ENCODE peak calls at places on chromosome X, in six cellular contexts. One of them, this sample, is unnamed.

GRCh38 chrX:83535417-83536244 is 27.5 kb downstream of the POU3F4 start:
- DNase-seq in IMR-90: no peak
- DNase-seq in H1: no peak
- DNase-seq in H9: no peak
- DNase-seq in mesenchymal stem cell: no peak
- DNase-seq in mesendoderm: no peak
- DNase-seq in this sample: no peak

GRCh38 chrX:133838761-133839676 is 146.4 kb downstream of the GPC3 start:
- DNase-seq in mesenchymal stem cell: peak
- DNase-seq in H9: peak
- DNase-seq in H1: peak
- DNase-seq in mesendoderm: peak
- DNase-seq in IMR-90: peak
- DNase-seq in this sample: peak

GRCh38 chrX:74579597-74580209 is 34.7 kb downstream of the RLIM start:
- DNase-seq in H1: no peak
- DNase-seq in mesenchymal stem cell: no peak
- DNase-seq in H9: no peak
- DNase-seq in mesendoderm: no peak
- DNase-seq in IMR-90: peak
- DNase-seq in this sample: no peak

GRCh38 chrX:39248330-39248729 is 447.1 kb downstream of the MID1IP1 start:
- DNase-seq in H1: no peak
- DNase-seq in mesenchymal stem cell: no peak
- DNase-seq in IMR-90: no peak
- DNase-seq in H9: no peak
- DNase-seq in mesendoderm: peak
- DNase-seq in this sample: no peak

GRCh38 chrX:77398341-77398740 is 48.8 kb upstream of the FGF16 start:
- DNase-seq in IMR-90: no peak
- DNase-seq in mesenchymal stem cell: no peak
- DNase-seq in H1: no peak
- DNase-seq in mesendoderm: no peak
- DNase-seq in H9: no peak
- DNase-seq in this sample: no peak

GRCh38 chrX:103356023-103356798 is at the start of gene TCEAL9:
- DNase-seq in H9: peak
- DNase-seq in mesenchymal stem cell: peak
- DNase-seq in mesendoderm: peak
- DNase-seq in H1: no peak
- DNase-seq in IMR-90: peak
- DNase-seq in this sample: no peak

GRCh38 chrX:3263681-3264126 is 82.7 kb downstream of the MXRA5 start:
- DNase-seq in mesendoderm: no peak
- DNase-seq in mesenchymal stem cell: peak
- DNase-seq in IMR-90: peak
- DNase-seq in H1: no peak
- DNase-seq in H9: no peak
- DNase-seq in this sample: no peak

GRCh38 chrX:103817502-103817901 is 14.6 kb downstream of the RAB9B start:
- DNase-seq in H1: no peak
- DNase-seq in mesenchymal stem cell: peak
- DNase-seq in IMR-90: peak
- DNase-seq in H9: no peak
- DNase-seq in mesendoderm: peak
- DNase-seq in this sample: peak

GRCh38 chrX:7647826-7648225 is 195.1 kb upstream of the VCX start:
- DNase-seq in mesendoderm: no peak
- DNase-seq in IMR-90: no peak
- DNase-seq in H9: no peak
- DNase-seq in mesenchymal stem cell: no peak
- DNase-seq in H1: no peak
- DNase-seq in this sample: no peak

GRCh38 chrX:8939344-8939743 is 94.6 kb downstream of the FAM9B start:
- DNase-seq in mesendoderm: no peak
- DNase-seq in H1: no peak
- DNase-seq in H9: no peak
- DNase-seq in mesenchymal stem cell: no peak
- DNase-seq in IMR-90: no peak
- DNase-seq in this sample: no peak

GRCh38 chrX:129701624-129702069 is 37.1 kb upstream of the XPNPEP2 start:
- DNase-seq in mesendoderm: no peak
- DNase-seq in IMR-90: peak
- DNase-seq in H1: no peak
- DNase-seq in mesenchymal stem cell: no peak
- DNase-seq in H9: no peak
- DNase-seq in this sample: no peak

GRCh38 chrX:66203114-66203513 is 39.1 kb downstream of the HEPH start:
- DNase-seq in H1: no peak
- DNase-seq in IMR-90: no peak
- DNase-seq in H9: no peak
- DNase-seq in mesendoderm: no peak
- DNase-seq in mesenchymal stem cell: no peak
- DNase-seq in this sample: no peak

GRCh38 chrX:104315555-104315954 is 60.8 kb upstream of the ESX1 start:
- DNase-seq in mesenchymal stem cell: peak
- DNase-seq in H1: no peak
- DNase-seq in H9: no peak
- DNase-seq in mesendoderm: no peak
- DNase-seq in IMR-90: peak
- DNase-seq in this sample: no peak

GRCh38 chrX:13955095-13955647 is 74.5 kb downstream of the GEMIN8 start:
- DNase-seq in mesenchymal stem cell: no peak
- DNase-seq in IMR-90: no peak
- DNase-seq in mesendoderm: no peak
- DNase-seq in H1: no peak
- DNase-seq in H9: no peak
- DNase-seq in this sample: no peak

GRCh38 chrX:48896611-48897011 is 957 bp downstream of the TIMM17B start:
- DNase-seq in mesendoderm: peak
- DNase-seq in H9: no peak
- DNase-seq in IMR-90: no peak
- DNase-seq in H1: no peak
- DNase-seq in mesenchymal stem cell: peak
- DNase-seq in this sample: no peak

GRCh38 chrX:115366535-115366934 is 77.0 kb downstream of the LUZP4 start:
- DNase-seq in mesendoderm: no peak
- DNase-seq in H9: no peak
- DNase-seq in mesenchymal stem cell: no peak
- DNase-seq in IMR-90: no peak
- DNase-seq in H1: no peak
- DNase-seq in this sample: no peak

GRCh38 chrX:37361596-37361995 is 12.4 kb downstream of the PRRG1 start:
- DNase-seq in mesendoderm: no peak
- DNase-seq in IMR-90: peak
- DNase-seq in H1: no peak
- DNase-seq in mesenchymal stem cell: peak
- DNase-seq in H9: no peak
- DNase-seq in this sample: no peak

GRCh38 chrX:41730101-41730500 is 6.1 kb downstream of the GPR82 start:
- DNase-seq in mesendoderm: no peak
- DNase-seq in IMR-90: peak
- DNase-seq in H1: no peak
- DNase-seq in mesenchymal stem cell: peak
- DNase-seq in H9: no peak
- DNase-seq in this sample: no peak

GRCh38 chrX:120301497-120301896 is 9.8 kb downstream of the TMEM255A start:
- DNase-seq in IMR-90: no peak
- DNase-seq in mesendoderm: no peak
- DNase-seq in mesenchymal stem cell: no peak
- DNase-seq in H9: no peak
- DNase-seq in H1: no peak
- DNase-seq in this sample: no peak

GRCh38 chrX:71515039-71515398 is 17.9 kb upstream of the OGT start:
- DNase-seq in mesenchymal stem cell: no peak
- DNase-seq in mesendoderm: no peak
- DNase-seq in IMR-90: no peak
- DNase-seq in H1: no peak
- DNase-seq in H9: no peak
- DNase-seq in this sample: no peak

GRCh38 chrX:75623535-75623934 is 100.7 kb upstream of the ZDHHC15 start:
- DNase-seq in IMR-90: no peak
- DNase-seq in mesendoderm: peak
- DNase-seq in H9: no peak
- DNase-seq in H1: no peak
- DNase-seq in mesenchymal stem cell: no peak
- DNase-seq in this sample: no peak

GRCh38 chrX:47523297-47523696 is 37.7 kb upstream of the ARAF start:
- DNase-seq in H1: peak
- DNase-seq in mesenchymal stem cell: peak
- DNase-seq in H9: peak
- DNase-seq in mesendoderm: peak
- DNase-seq in IMR-90: peak
- DNase-seq in this sample: peak

GRCh38 chrX:134537179-134537945 is 77.4 kb downstream of the HPRT1 start:
- DNase-seq in mesendoderm: peak
- DNase-seq in IMR-90: peak
- DNase-seq in H1: no peak
- DNase-seq in mesenchymal stem cell: peak
- DNase-seq in H9: no peak
- DNase-seq in this sample: no peak

GRCh38 chrX:29992083-29992482 is 223.3 kb upstream of the MAGEB2 start:
- DNase-seq in mesendoderm: no peak
- DNase-seq in H1: no peak
- DNase-seq in IMR-90: no peak
- DNase-seq in mesenchymal stem cell: no peak
- DNase-seq in H9: no peak
- DNase-seq in this sample: no peak

GRCh38 chrX:155966876-155967275 is 30.6 kb upstream of the IL9R start:
- DNase-seq in H9: peak
- DNase-seq in mesenchymal stem cell: peak
- DNase-seq in H1: peak
- DNase-seq in IMR-90: no peak
- DNase-seq in mesendoderm: peak
- DNase-seq in this sample: no peak

GRCh38 chrX:150696264-150696789 is 3.1 kb downstream of the MTMR1 start:
- DNase-seq in H1: no peak
- DNase-seq in IMR-90: no peak
- DNase-seq in H9: no peak
- DNase-seq in mesenchymal stem cell: no peak
- DNase-seq in mesendoderm: no peak
- DNase-seq in this sample: no peak

GRCh38 chrX:150692837-150693781 is at the start of gene MTMR1:
- DNase-seq in mesenchymal stem cell: no peak
- DNase-seq in H1: no peak
- DNase-seq in IMR-90: no peak
- DNase-seq in H9: no peak
- DNase-seq in mesendoderm: peak
- DNase-seq in this sample: no peak

GRCh38 chrX:150696836-150697235 is 3.6 kb downstream of the MTMR1 start:
- DNase-seq in IMR-90: no peak
- DNase-seq in mesenchymal stem cell: no peak
- DNase-seq in mesendoderm: no peak
- DNase-seq in H9: no peak
- DNase-seq in H1: no peak
- DNase-seq in this sample: no peak

GRCh38 chrX:150693782-150694574 is 782 bp downstream of the MTMR1 start:
- DNase-seq in H9: peak
- DNase-seq in H1: peak
- DNase-seq in mesenchymal stem cell: peak
- DNase-seq in mesendoderm: peak
- DNase-seq in IMR-90: peak
- DNase-seq in this sample: no peak

GRCh38 chrX:150694738-150695410 is 1.7 kb downstream of the MTMR1 start:
- DNase-seq in mesenchymal stem cell: no peak
- DNase-seq in IMR-90: no peak
- DNase-seq in H1: no peak
- DNase-seq in H9: no peak
- DNase-seq in mesendoderm: no peak
- DNase-seq in this sample: no peak
- H2BK5ac ChIP-seq in mesenchymal stem cell: no peak
- H2BK5ac ChIP-seq in IMR-90: peak
- H2BK5ac ChIP-seq in H1: no peak
- H2BK5ac ChIP-seq in H9: no peak
- H2BK5ac ChIP-seq in mesendoderm: no peak
- H2BK5ac ChIP-seq in this sample: no peak

GRCh38 chrX:4572652-4573051 is 859.2 kb upstream of the PRKX start:
- DNase-seq in IMR-90: no peak
- DNase-seq in mesendoderm: no peak
- DNase-seq in mesenchymal stem cell: no peak
- DNase-seq in H1: no peak
- DNase-seq in H9: no peak
- DNase-seq in this sample: peak
- H2BK5ac ChIP-seq in IMR-90: no peak
- H2BK5ac ChIP-seq in mesendoderm: no peak
- H2BK5ac ChIP-seq in mesenchymal stem cell: no peak
- H2BK5ac ChIP-seq in H1: no peak
- H2BK5ac ChIP-seq in H9: no peak
- H2BK5ac ChIP-seq in this sample: no peak

GRCh38 chrX:108399427-108400165 is 38.6 kb downstream of the COL4A6 start:
- DNase-seq in IMR-90: peak
- DNase-seq in mesendoderm: no peak
- DNase-seq in mesenchymal stem cell: no peak
- DNase-seq in H9: no peak
- DNase-seq in H1: no peak
- DNase-seq in this sample: no peak

GRCh38 chrX:108397627-108398392 is 40.4 kb downstream of the COL4A6 start:
- DNase-seq in mesendoderm: no peak
- DNase-seq in mesenchymal stem cell: no peak
- DNase-seq in H9: no peak
- DNase-seq in H1: no peak
- DNase-seq in IMR-90: peak
- DNase-seq in this sample: peak

GRCh38 chrX:108396986-108397385 is 41.2 kb downstream of the COL4A6 start:
- DNase-seq in mesendoderm: no peak
- DNase-seq in mesenchymal stem cell: no peak
- DNase-seq in H9: no peak
- DNase-seq in H1: no peak
- DNase-seq in IMR-90: no peak
- DNase-seq in this sample: no peak

DNA sequence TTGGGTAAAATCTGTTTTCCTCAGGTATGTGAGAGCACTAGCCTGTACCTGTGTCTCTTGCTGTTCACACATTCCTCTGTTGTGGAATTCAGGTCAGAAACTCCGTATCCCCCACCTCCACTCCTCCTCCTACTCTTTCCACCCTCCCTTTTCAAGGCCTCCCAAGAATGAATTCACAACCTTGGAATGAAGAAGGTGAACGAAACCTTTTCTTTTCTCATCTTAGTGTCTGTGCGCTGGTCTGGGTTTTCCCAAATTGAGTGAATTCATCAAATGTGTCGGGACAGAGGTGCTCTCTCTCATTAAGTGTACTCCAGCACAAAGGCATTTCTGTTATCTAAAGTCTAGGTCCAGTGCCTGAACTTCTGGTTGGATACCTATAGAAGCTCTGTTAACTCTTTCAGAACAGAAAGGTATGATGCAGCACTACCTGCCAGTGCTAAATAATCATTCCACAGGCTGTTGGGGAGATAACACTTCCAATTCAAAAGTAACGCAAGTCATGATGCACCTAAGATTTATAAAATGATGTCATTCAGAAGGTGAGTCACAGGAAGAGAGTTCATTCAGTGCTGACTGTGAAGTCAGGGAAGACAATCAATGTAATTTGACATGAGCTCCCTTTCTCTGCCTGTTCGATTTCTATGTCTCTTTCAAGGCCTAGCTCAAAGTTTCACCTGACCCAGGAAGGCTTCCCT is 41.9 kb downstream of the COL4A6 start:
- DNase-seq in mesendoderm: peak
- DNase-seq in H1: no peak
- DNase-seq in mesenchymal stem cell: peak
- DNase-seq in H9: peak
- DNase-seq in IMR-90: peak
- DNase-seq in this sample: no peak
- H2BK5ac ChIP-seq in mesendoderm: no peak
- H2BK5ac ChIP-seq in H1: no peak
- H2BK5ac ChIP-seq in mesenchymal stem cell: no peak
- H2BK5ac ChIP-seq in H9: no peak
- H2BK5ac ChIP-seq in IMR-90: no peak
- H2BK5ac ChIP-seq in this sample: no peak

GRCh38 chrX:19833034-19833677 is 54.2 kb downstream of the SH3KBP1 start:
- DNase-seq in mesenchymal stem cell: no peak
- DNase-seq in mesendoderm: no peak
- DNase-seq in H9: no peak
- DNase-seq in H1: no peak
- DNase-seq in IMR-90: no peak
- DNase-seq in this sample: no peak
- H2BK5ac ChIP-seq in mesenchymal stem cell: no peak
- H2BK5ac ChIP-seq in mesendoderm: no peak
- H2BK5ac ChIP-seq in H9: no peak
- H2BK5ac ChIP-seq in H1: no peak
- H2BK5ac ChIP-seq in IMR-90: no peak
- H2BK5ac ChIP-seq in this sample: no peak